ENCODE peak calls at places on chromosomes 5 and 9, in seven cellular contexts. One of them, this sample, is unnamed.

GRCh38 chr9:105510024-105510423 is 47.9 kb upstream of the FKTN start:
- DNase-seq in transverse colon: no peak
- DNase-seq in sigmoid colon: no peak
- DNase-seq in GM12878: peak; percentile 54
- DNase-seq in H1: no peak
- DNase-seq in SK-N-SH: no peak
- DNase-seq in HepG2: no peak
- DNase-seq in this sample: no peak

GRCh38 chr9:76681556-76681955 is 82.7 kb upstream of the PCA3 start:
- DNase-seq in transverse colon: no peak
- DNase-seq in sigmoid colon: no peak
- DNase-seq in GM12878: no peak
- DNase-seq in H1: no peak
- DNase-seq in SK-N-SH: no peak
- DNase-seq in HepG2: no peak
- DNase-seq in this sample: no peak

GRCh38 chr5:89988129-89988528 is 421.4 kb downstream of the CETN3 start:
- DNase-seq in transverse colon: no peak
- DNase-seq in sigmoid colon: no peak
- DNase-seq in GM12878: no peak
- DNase-seq in H1: no peak
- DNase-seq in SK-N-SH: no peak
- DNase-seq in HepG2: no peak
- DNase-seq in this sample: no peak

GRCh38 chr9:38162332-38162985 is 93.4 kb upstream of the SHB start:
- DNase-seq in transverse colon: no peak
- DNase-seq in sigmoid colon: no peak
- DNase-seq in GM12878: no peak
- DNase-seq in H1: no peak
- DNase-seq in SK-N-SH: no peak
- DNase-seq in HepG2: no peak
- DNase-seq in this sample: no peak

GRCh38 chr5:157366741-157367684 is 93.0 kb upstream of the NIPAL4 start:
- DNase-seq in transverse colon: no peak
- DNase-seq in sigmoid colon: peak; percentile 82
- DNase-seq in GM12878: no peak
- DNase-seq in H1: no peak
- DNase-seq in SK-N-SH: peak; percentile 53
- DNase-seq in HepG2: peak; percentile 28
- DNase-seq in this sample: no peak

GRCh38 chr9:135611142-135611874 is 28.0 kb downstream of the GLT6D1 start:
- DNase-seq in transverse colon: no peak
- DNase-seq in sigmoid colon: peak; percentile 42
- DNase-seq in GM12878: no peak
- DNase-seq in H1: no peak
- DNase-seq in SK-N-SH: no peak
- DNase-seq in HepG2: no peak
- DNase-seq in this sample: no peak

GRCh38 chr9:122931851-122932199 is 513 bp upstream of the ZBTB26 start:
- DNase-seq in transverse colon: no peak
- DNase-seq in sigmoid colon: no peak
- DNase-seq in GM12878: no peak
- DNase-seq in H1: no peak
- DNase-seq in SK-N-SH: no peak
- DNase-seq in HepG2: no peak
- DNase-seq in this sample: no peak

GRCh38 chr5:130975299-130975698 is 189.8 kb downstream of the HINT1 start:
- DNase-seq in transverse colon: no peak
- DNase-seq in sigmoid colon: no peak
- DNase-seq in GM12878: no peak
- DNase-seq in H1: no peak
- DNase-seq in SK-N-SH: no peak
- DNase-seq in HepG2: no peak
- DNase-seq in this sample: peak; percentile 53

GRCh38 chr9:128818099-128818838 is at the start of gene ENDOG:
- DNase-seq in transverse colon: peak; percentile 99
- DNase-seq in sigmoid colon: peak; percentile 99
- DNase-seq in GM12878: peak; percentile 94
- DNase-seq in H1: peak; percentile 100
- DNase-seq in SK-N-SH: peak; percentile 99
- DNase-seq in HepG2: peak; percentile 94
- DNase-seq in this sample: peak; percentile 99

GRCh38 chr5:37002176-37002751 is 125.7 kb downstream of the NIPBL start:
- DNase-seq in transverse colon: no peak
- DNase-seq in sigmoid colon: no peak
- DNase-seq in GM12878: no peak
- DNase-seq in H1: no peak
- DNase-seq in SK-N-SH: no peak
- DNase-seq in HepG2: peak; percentile 68
- DNase-seq in this sample: no peak

GRCh38 chr9:69157751-69158466 is 16.2 kb upstream of the TJP2 start:
- DNase-seq in transverse colon: no peak
- DNase-seq in sigmoid colon: no peak
- DNase-seq in GM12878: no peak
- DNase-seq in H1: no peak
- DNase-seq in SK-N-SH: no peak
- DNase-seq in HepG2: no peak
- DNase-seq in this sample: no peak

GRCh38 chr5:2989517-2989916 is 238.0 kb upstream of the IRX2 start:
- DNase-seq in transverse colon: no peak
- DNase-seq in sigmoid colon: no peak
- DNase-seq in GM12878: no peak
- DNase-seq in H1: no peak
- DNase-seq in SK-N-SH: no peak
- DNase-seq in HepG2: no peak
- DNase-seq in this sample: no peak

GRCh38 chr5:122999947-123000563 is 36.5 kb downstream of the PPIC start:
- DNase-seq in transverse colon: peak; percentile 27
- DNase-seq in sigmoid colon: no peak
- DNase-seq in GM12878: peak; percentile 40
- DNase-seq in H1: peak; percentile 81
- DNase-seq in SK-N-SH: no peak
- DNase-seq in HepG2: peak; percentile 6
- DNase-seq in this sample: peak; percentile 67

GRCh38 chr5:178383919-178384814 is 151.6 kb upstream of the PHYKPL start:
- DNase-seq in transverse colon: no peak
- DNase-seq in sigmoid colon: no peak
- DNase-seq in GM12878: no peak
- DNase-seq in H1: no peak
- DNase-seq in SK-N-SH: no peak
- DNase-seq in HepG2: no peak
- DNase-seq in this sample: no peak

GRCh38 chr9:131524578-131525315 is 6.3 kb downstream of the UCK1 start:
- DNase-seq in transverse colon: no peak
- DNase-seq in sigmoid colon: peak; percentile 46
- DNase-seq in GM12878: no peak
- DNase-seq in H1: no peak
- DNase-seq in SK-N-SH: no peak
- DNase-seq in HepG2: no peak
- DNase-seq in this sample: no peak

GRCh38 chr5:172679621-172680212 is 38.7 kb downstream of the NEURL1B start:
- DNase-seq in transverse colon: no peak
- DNase-seq in sigmoid colon: no peak
- DNase-seq in GM12878: no peak
- DNase-seq in H1: no peak
- DNase-seq in SK-N-SH: no peak
- DNase-seq in HepG2: no peak
- DNase-seq in this sample: no peak

GRCh38 chr5:26945881-26946280 is 92.5 kb downstream of the CDH9 start:
- DNase-seq in transverse colon: no peak
- DNase-seq in sigmoid colon: no peak
- DNase-seq in GM12878: no peak
- DNase-seq in H1: no peak
- DNase-seq in SK-N-SH: no peak
- DNase-seq in HepG2: no peak
- DNase-seq in this sample: no peak

GRCh38 chr9:137085918-137086530 is 761 bp upstream of the MAN1B1 start:
- DNase-seq in transverse colon: peak; percentile 54
- DNase-seq in sigmoid colon: no peak
- DNase-seq in GM12878: no peak
- DNase-seq in H1: no peak
- DNase-seq in SK-N-SH: peak; percentile 69
- DNase-seq in HepG2: no peak
- DNase-seq in this sample: peak; percentile 44

GRCh38 chr5:154302181-154302580 is 111.6 kb downstream of the GALNT10 start:
- DNase-seq in transverse colon: no peak
- DNase-seq in sigmoid colon: peak; percentile 81
- DNase-seq in GM12878: no peak
- DNase-seq in H1: peak; percentile 38
- DNase-seq in SK-N-SH: no peak
- DNase-seq in HepG2: no peak
- DNase-seq in this sample: peak; percentile 73

GRCh38 chr5:78979117-78979742 is 5.9 kb downstream of the ARSB start:
- DNase-seq in transverse colon: no peak
- DNase-seq in sigmoid colon: no peak
- DNase-seq in GM12878: no peak
- DNase-seq in H1: no peak
- DNase-seq in SK-N-SH: no peak
- DNase-seq in HepG2: peak; percentile 81
- DNase-seq in this sample: no peak

GRCh38 chr9:79686381-79687130 is 114.8 kb downstream of the TLE4 start:
- DNase-seq in transverse colon: no peak
- DNase-seq in sigmoid colon: no peak
- DNase-seq in GM12878: no peak
- DNase-seq in H1: no peak
- DNase-seq in SK-N-SH: no peak
- DNase-seq in HepG2: no peak
- DNase-seq in this sample: no peak

GRCh38 chr5:170442381-170442780 is 53.2 kb upstream of the KCNMB1 start:
- DNase-seq in transverse colon: no peak
- DNase-seq in sigmoid colon: no peak
- DNase-seq in GM12878: no peak
- DNase-seq in H1: no peak
- DNase-seq in SK-N-SH: no peak
- DNase-seq in HepG2: no peak
- DNase-seq in this sample: no peak

DNA sequence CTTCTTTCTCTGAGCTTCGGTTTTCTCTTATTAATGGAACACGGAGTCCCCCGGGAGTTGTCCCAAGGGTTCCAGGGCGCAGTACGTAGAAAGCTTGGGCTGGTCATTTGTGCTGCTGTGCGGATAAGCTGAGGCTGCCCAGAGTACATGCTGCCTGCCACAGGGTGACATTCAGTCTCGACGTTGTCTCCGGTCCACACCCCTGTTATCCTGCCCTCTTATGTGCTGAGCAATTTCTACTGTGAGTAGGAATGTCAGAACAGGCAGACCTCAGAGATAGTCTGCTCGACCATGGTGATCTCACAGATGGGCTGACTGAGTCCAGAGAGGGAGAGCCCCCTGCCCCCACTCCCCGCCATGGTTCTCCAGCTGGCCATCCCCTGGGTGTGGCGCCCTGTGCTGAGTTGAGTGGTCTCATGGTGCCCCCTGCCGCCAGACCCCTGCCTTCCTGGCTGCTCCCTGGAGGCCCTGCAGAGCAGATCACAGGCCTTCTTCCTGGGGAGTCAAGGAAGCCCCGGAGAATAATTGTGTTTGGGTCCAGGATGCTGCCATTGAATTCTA is 124.0 kb downstream of the RGS3 start:
- DNase-seq in transverse colon: no peak
- DNase-seq in sigmoid colon: peak; percentile 80
- DNase-seq in GM12878: no peak
- DNase-seq in H1: peak; percentile 73
- DNase-seq in SK-N-SH: peak; percentile 89
- DNase-seq in HepG2: no peak
- DNase-seq in this sample: no peak
- TF ChIP-seq POLR2AphosphoS5 in transverse colon: no peak
- TF ChIP-seq POLR2AphosphoS5 in sigmoid colon: no peak
- TF ChIP-seq POLR2AphosphoS5 in GM12878: no peak
- TF ChIP-seq POLR2AphosphoS5 in H1: no peak
- TF ChIP-seq POLR2AphosphoS5 in SK-N-SH: no peak
- TF ChIP-seq POLR2AphosphoS5 in HepG2: no peak
- TF ChIP-seq POLR2AphosphoS5 in this sample: no peak

GRCh38 chr5:691817-692529 is 1.2 kb downstream of the TPPP start:
- DNase-seq in transverse colon: no peak
- DNase-seq in sigmoid colon: no peak
- DNase-seq in GM12878: no peak
- DNase-seq in H1: no peak
- DNase-seq in SK-N-SH: peak; percentile 33
- DNase-seq in HepG2: no peak
- DNase-seq in this sample: no peak
- TF ChIP-seq EP300 in transverse colon: no peak
- TF ChIP-seq EP300 in sigmoid colon: no peak
- TF ChIP-seq EP300 in GM12878: no peak
- TF ChIP-seq EP300 in H1: no peak
- TF ChIP-seq EP300 in SK-N-SH: no peak
- TF ChIP-seq EP300 in HepG2: no peak
- TF ChIP-seq EP300 in this sample: no peak

GRCh38 chr5:32195265-32195664 is 21.1 kb upstream of the GOLPH3 start:
- DNase-seq in transverse colon: no peak
- DNase-seq in sigmoid colon: no peak
- DNase-seq in GM12878: no peak
- DNase-seq in H1: no peak
- DNase-seq in SK-N-SH: no peak
- DNase-seq in HepG2: no peak
- DNase-seq in this sample: no peak

GRCh38 chr5:32190094-32190493 is 16.0 kb upstream of the GOLPH3 start:
- DNase-seq in transverse colon: no peak
- DNase-seq in sigmoid colon: peak; percentile 88
- DNase-seq in GM12878: no peak
- DNase-seq in H1: no peak
- DNase-seq in SK-N-SH: peak; percentile 76
- DNase-seq in HepG2: no peak
- DNase-seq in this sample: no peak

GRCh38 chr5:32197032-32197431 is 22.9 kb upstream of the GOLPH3 start:
- DNase-seq in transverse colon: no peak
- DNase-seq in sigmoid colon: no peak
- DNase-seq in GM12878: no peak
- DNase-seq in H1: no peak
- DNase-seq in SK-N-SH: no peak
- DNase-seq in HepG2: no peak
- DNase-seq in this sample: no peak

GRCh38 chr5:32187675-32188074 is 13.6 kb upstream of the GOLPH3 start:
- DNase-seq in transverse colon: no peak
- DNase-seq in sigmoid colon: no peak
- DNase-seq in GM12878: no peak
- DNase-seq in H1: no peak
- DNase-seq in SK-N-SH: no peak
- DNase-seq in HepG2: no peak
- DNase-seq in this sample: no peak

DNA sequence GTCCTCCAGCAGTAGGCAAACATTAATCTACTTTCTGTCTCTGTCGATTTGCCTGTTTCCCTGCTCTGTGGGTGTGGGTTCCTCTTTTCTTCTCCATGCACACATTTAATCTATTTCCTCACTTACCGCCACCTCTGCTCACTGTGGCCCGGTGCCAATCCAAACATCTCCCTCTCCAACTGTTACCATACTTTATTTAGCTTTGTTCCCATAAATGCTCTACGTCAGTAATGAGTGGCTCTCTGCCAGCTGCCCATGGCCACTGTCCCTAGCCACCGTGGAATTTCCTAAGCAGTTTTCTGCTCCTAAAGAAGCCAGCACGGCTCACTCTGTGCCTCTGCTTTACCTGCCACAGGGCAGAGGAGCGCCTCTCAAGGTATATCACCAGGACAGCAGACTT is 19.5 kb upstream of the GOLPH3 start:
- DNase-seq in transverse colon: peak; percentile 90
- DNase-seq in sigmoid colon: peak; percentile 94
- DNase-seq in GM12878: no peak
- DNase-seq in H1: no peak
- DNase-seq in SK-N-SH: peak; percentile 77
- DNase-seq in HepG2: peak; percentile 86
- DNase-seq in this sample: peak; percentile 97
- TF ChIP-seq POLR2AphosphoS5 in transverse colon: peak; percentile 75
- TF ChIP-seq POLR2AphosphoS5 in sigmoid colon: peak; percentile 71
- TF ChIP-seq POLR2AphosphoS5 in GM12878: no peak
- TF ChIP-seq POLR2AphosphoS5 in H1: no peak
- TF ChIP-seq POLR2AphosphoS5 in SK-N-SH: no peak
- TF ChIP-seq POLR2AphosphoS5 in HepG2: no peak
- TF ChIP-seq POLR2AphosphoS5 in this sample: peak; percentile 93

GRCh38 chr5:329758-330149 is 8.2 kb downstream of the AHRR start:
- DNase-seq in transverse colon: no peak
- DNase-seq in sigmoid colon: no peak
- DNase-seq in GM12878: no peak
- DNase-seq in H1: no peak
- DNase-seq in SK-N-SH: no peak
- DNase-seq in HepG2: no peak
- DNase-seq in this sample: no peak
- TF ChIP-seq EP300 in transverse colon: no peak
- TF ChIP-seq EP300 in sigmoid colon: no peak
- TF ChIP-seq EP300 in GM12878: no peak
- TF ChIP-seq EP300 in H1: no peak
- TF ChIP-seq EP300 in SK-N-SH: no peak
- TF ChIP-seq EP300 in HepG2: no peak
- TF ChIP-seq EP300 in this sample: no peak